ENCODE peak calls at places on chromosome 3, in nine cellular contexts. F, S, M, B, T, R, P, I and N are unnamed samples.

GRCh38 chr3:59482001-59482400 is 432.2 kb upstream of the CFAP20DC start:
- DNase-seq in T (no peak), P (no peak), F (no peak), B (no peak), M (no peak), R (peak), I (no peak), S (peak), N (peak)

GRCh38 chr3:2303567-2303966 is 204.9 kb downstream of the CNTN4 start:
- DNase-seq in M (no peak), P (no peak), S (no peak), T (peak), R (no peak), B (no peak), F (no peak), I (no peak), N (peak)

GRCh38 chr3:158005391-158006100 is 100.7 kb downstream of the SHOX2 start:
- DNase-seq in S (no peak), B (no peak), I (no peak), M (no peak), P (no peak), T (no peak), R (no peak), F (no peak), N (no peak)

GRCh38 chr3:151751161-151751560 is 17.4 kb downstream of the AADACL2 start:
- DNase-seq in S (peak), P (no peak), F (no peak), I (no peak), T (no peak), R (no peak), M (no peak), B (no peak), N (no peak)

GRCh38 chr3:195441476-195441970 is 1.3 kb downstream of the ACAP2 start:
- DNase-seq in M (no peak), I (no peak), R (no peak), T (no peak), B (no peak), P (no peak), F (no peak), S (no peak), N (no peak)

GRCh38 chr3:146166450-146167222 is 5.7 kb upstream of the PLOD2 start:
- DNase-seq in S (peak), I (peak), M (no peak), T (no peak), R (peak), F (no peak), P (no peak), B (peak), N (no peak)

GRCh38 chr3:174873832-174874231 is 14.7 kb downstream of the NAALADL2 start:
- DNase-seq in B (no peak), P (no peak), I (no peak), M (no peak), R (no peak), S (no peak), T (no peak), F (no peak), N (no peak)

GRCh38 chr3:52721002-52721741 is 15.3 kb downstream of the SPCS1 start:
- DNase-seq in I (no peak), T (no peak), R (no peak), M (no peak), F (no peak), P (no peak), B (no peak), S (no peak), N (no peak)

GRCh38 chr3:184977796-184978195 is 165.8 kb downstream of the VPS8 start:
- DNase-seq in B (no peak), M (no peak), P (no peak), T (no peak), R (no peak), F (no peak), S (no peak), I (no peak), N (no peak)

GRCh38 chr3:127589600-127590281 is 792 bp downstream of the TPRA1 start:
- DNase-seq in T (no peak), S (no peak), R (no peak), M (no peak), F (no peak), P (no peak), B (no peak), I (no peak), N (no peak)

GRCh38 chr3:156694536-156694935 is 20.1 kb downstream of the TIPARP start:
- DNase-seq in R (no peak), F (no peak), I (no peak), S (no peak), B (no peak), T (no peak), P (no peak), M (no peak), N (no peak)

GRCh38 chr3:116391296-116392201 is 53.7 kb downstream of the LSAMP start:
- DNase-seq in P (no peak), I (no peak), S (no peak), T (no peak), F (no peak), M (no peak), B (no peak), R (no peak), N (no peak)

GRCh38 chr3:27423463-27423862 is 54.3 kb upstream of the NEK10 start:
- DNase-seq in B (no peak), M (no peak), R (no peak), F (no peak), P (no peak), S (peak), T (no peak), I (peak), N (no peak)